ENCODE peak calls at places on chromosomes 7 and 10, in four cellular contexts. F is GM12878, Z is stomach, Y is upper lobe of left lung. I is an unnamed sample. For H3K4me1, the result is how much of the 10 kb centered on the place peaks cover.

GRCh38 chr10:79502561-79503309 is 9.6 kb upstream of the EIF5AL1 start:
- DNase-seq in F (no peak), Z (no peak), Y (no peak), I (no peak)

GRCh38 chr10:130877131-130877530 is 434.4 kb downstream of the TCERG1L start:
- DNase-seq in F (no peak), Z (no peak), Y (no peak), I (no peak)

GRCh38 chr7:149330914-149331567 is 69.0 kb downstream of the ZNF783 start:
- DNase-seq in F (no peak), Z (no peak), Y (no peak), I (no peak)

GRCh38 chr7:22561356-22561755 is 61.4 kb upstream of the STEAP1B start:
- DNase-seq in F (no peak), Z (no peak), Y (peak), I (peak)

GRCh38 chr7:25093268-25093802 is 31.7 kb downstream of the CYCS start:
- DNase-seq in F (no peak), Z (peak), Y (peak), I (peak)

GRCh38 chr7:41755100-41755499 is 52.2 kb upstream of the INHBA start:
- DNase-seq in F (no peak), Z (no peak), Y (no peak), I (no peak)

GRCh38 chr7:123748171-123748733 is 551 bp downstream of the WASL start:
- DNase-seq in F (no peak), Z (peak), Y (peak), I (peak)

GRCh38 chr7:45890902-45891461 is 2.7 kb downstream of the IGFBP1 start:
- DNase-seq in F (no peak), Z (no peak), Y (no peak), I (peak)

GRCh38 chr10:100960251-100960650 is 9.1 kb upstream of the SEMA4G start:
- DNase-seq in F (no peak), Z (no peak), Y (no peak), I (no peak)

GRCh38 chr10:92238586-92239098 is 52.2 kb downstream of the CPEB3 start:
- DNase-seq in F (no peak), Z (peak), Y (peak), I (peak)

GRCh38 chr7:130881091-130881798 is 147.2 kb upstream of the KLF14 start:
- DNase-seq in F (no peak), Z (no peak), Y (no peak), I (no peak)

GRCh38 chr10:14554843-14555205 is 219.9 kb downstream of the FAM107B start:
- DNase-seq in F (no peak), Z (no peak), Y (no peak), I (no peak)

GRCh38 chr7:150403376-150404171 is 24.4 kb downstream of the ZNF775 start:
- DNase-seq in F (no peak), Z (no peak), Y (no peak), I (no peak)

GRCh38 chr10:13299437-13300287 is at the start of gene PHYH:
- DNase-seq in F (no peak), Z (peak), Y (peak), I (peak)

GRCh38 chr10:95437669-95438068 is 123.5 kb downstream of the SORBS1 start:
- DNase-seq in F (no peak), Z (no peak), Y (no peak), I (no peak)

GRCh38 chr10:68301790-68302502 is 29.9 kb upstream of the HNRNPH3 start:
- DNase-seq in F (peak), Z (no peak), Y (no peak), I (no peak)

GRCh38 chr10:98664329-98665042 is 217.8 kb upstream of the HPS1 start:
- DNase-seq in F (peak), Z (no peak), Y (no peak), I (no peak)

GRCh38 chr10:61836888-61837747 is 64.4 kb upstream of the ARID5B start:
- DNase-seq in F (no peak), Z (no peak), Y (no peak), I (no peak)

GRCh38 chr10:120453319-120453718 is 3.7 kb upstream of the PLPP4 start:
- DNase-seq in F (no peak), Z (no peak), Y (no peak), I (no peak)

GRCh38 chr10:77251297-77252013 is 386.2 kb downstream of the KCNMA1 start:
- DNase-seq in F (no peak), Z (peak), Y (peak), I (no peak)

GRCh38 chr10:3886666-3887251 is 101.8 kb upstream of the KLF6 start:
- DNase-seq in F (no peak), Z (no peak), Y (no peak), I (peak)

GRCh38 chr10:33248638-33249037 is 85.8 kb downstream of the NRP1 start:
- DNase-seq in F (no peak), Z (no peak), Y (no peak), I (no peak)

GRCh38 chr10:33247221-33247907 is 87.1 kb downstream of the NRP1 start:
- DNase-seq in F (no peak), Z (no peak), Y (peak), I (no peak)

GRCh38 chr10:33252324-33252723 is 82.1 kb downstream of the NRP1 start:
- DNase-seq in F (no peak), Z (no peak), Y (no peak), I (no peak)

GRCh38 chr10:33249137-33249536 is 85.3 kb downstream of the NRP1 start:
- DNase-seq in F (no peak), Z (no peak), Y (no peak), I (no peak)

DNA sequence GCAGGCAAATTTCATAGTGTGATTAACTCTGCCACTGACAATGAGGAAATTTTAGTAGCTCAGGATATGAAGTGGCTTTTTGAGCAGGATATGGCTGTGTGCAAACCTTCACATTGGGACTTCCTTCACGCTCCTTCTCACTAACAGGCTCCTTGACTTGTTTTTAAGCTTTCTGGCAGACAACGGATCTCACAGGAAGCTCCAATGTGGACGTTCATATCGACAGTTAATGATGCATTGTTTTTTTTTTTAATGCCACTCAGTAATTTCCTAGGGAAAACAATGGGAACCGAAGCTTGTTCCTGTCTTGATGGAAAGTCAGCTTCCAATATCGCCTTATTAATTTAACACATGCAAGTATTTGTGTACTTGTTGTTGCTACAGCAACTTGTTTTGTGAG is 84.8 kb downstream of the NRP1 start:
- DNase-seq in F (no peak), Z (no peak), Y (no peak), I (no peak)
- TF ChIP-seq POLR2A in F (no peak), Z (no peak), Y (no peak), I (no peak)

GRCh38 chr10:7082967-7083366 is 327.9 kb downstream of the SFMBT2 start:
- DNase-seq in F (no peak), Z (no peak), Y (no peak), I (no peak)

GRCh38 chr10:7085913-7086589 is 324.8 kb downstream of the SFMBT2 start:
- DNase-seq in F (no peak), Z (no peak), Y (no peak), I (no peak)

GRCh38 chr10:7085147-7085912 is 325.5 kb downstream of the SFMBT2 start:
- DNase-seq in F (no peak), Z (no peak), Y (no peak), I (no peak)

GRCh38 chr10:7084255-7085005 is 326.4 kb downstream of the SFMBT2 start:
- DNase-seq in F (no peak), Z (no peak), Y (no peak), I (no peak)
- H3K4me1 ChIP-seq in F (under half), Z (under half), Y (under half), I (under half)

DNA sequence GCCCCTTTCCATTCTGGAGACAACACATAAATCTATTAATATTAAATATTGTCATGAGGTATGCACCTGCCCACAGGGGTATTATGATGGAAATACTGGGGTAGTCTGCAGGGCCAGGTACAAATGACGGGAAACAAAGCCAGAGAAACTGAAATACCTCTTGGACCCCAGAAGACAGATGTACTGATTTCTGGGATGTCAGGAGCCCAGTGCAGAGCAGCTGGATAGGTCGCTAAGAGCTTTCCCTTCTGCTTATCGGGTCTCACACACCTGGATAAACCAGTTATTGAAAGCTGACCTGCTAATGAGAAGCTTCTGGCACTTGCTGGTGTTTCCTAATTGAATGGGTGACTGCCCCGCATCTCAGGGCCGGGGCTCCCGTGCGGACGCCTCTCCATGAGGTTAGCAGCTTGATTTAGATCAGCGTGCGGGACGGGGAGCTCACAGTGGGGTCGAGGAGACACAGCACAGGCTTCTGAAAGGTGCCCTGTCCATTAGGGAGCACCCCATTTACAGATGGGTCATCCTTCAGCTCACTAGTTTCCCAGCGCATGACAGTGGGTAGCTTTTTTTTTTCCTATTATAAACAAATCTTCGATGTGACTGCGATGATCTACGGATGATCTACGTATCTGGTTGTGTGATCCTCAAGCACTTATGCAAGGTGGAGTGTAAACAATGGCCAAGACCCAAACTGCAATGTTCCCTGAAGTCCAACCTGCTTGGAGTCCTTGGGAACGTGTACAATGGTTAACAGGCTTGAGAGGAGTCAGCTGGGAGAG is 1.5 kb upstream of the INSIG1 start:
- DNase-seq in F (no peak), Z (no peak), Y (peak), I (no peak)
- H3K27ac ChIP-seq in F (peak), Z (peak), Y (peak), I (peak)

GRCh38 chr7:26151953-26152781 is at the start of gene NFE2L3:
- DNase-seq in F (no peak), Z (peak), Y (peak), I (peak)
- TF ChIP-seq POLR2A in F (peak), Z (no peak), Y (peak), I (no peak)

GRCh38 chr7:30165590-30165989 is 30.8 kb downstream of the MTURN start:
- DNase-seq in F (no peak), Z (no peak), Y (no peak), I (no peak)
- H3K4me1 ChIP-seq in F (under half), Z (under half), Y (under half), I (half or more)

GRCh38 chr7:43904533-43905208 is 1.7 kb downstream of the URGCP start:
- DNase-seq in F (no peak), Z (no peak), Y (no peak), I (no peak)
- H3K27ac ChIP-seq in F (no peak), Z (peak), Y (no peak), I (peak)

DNA sequence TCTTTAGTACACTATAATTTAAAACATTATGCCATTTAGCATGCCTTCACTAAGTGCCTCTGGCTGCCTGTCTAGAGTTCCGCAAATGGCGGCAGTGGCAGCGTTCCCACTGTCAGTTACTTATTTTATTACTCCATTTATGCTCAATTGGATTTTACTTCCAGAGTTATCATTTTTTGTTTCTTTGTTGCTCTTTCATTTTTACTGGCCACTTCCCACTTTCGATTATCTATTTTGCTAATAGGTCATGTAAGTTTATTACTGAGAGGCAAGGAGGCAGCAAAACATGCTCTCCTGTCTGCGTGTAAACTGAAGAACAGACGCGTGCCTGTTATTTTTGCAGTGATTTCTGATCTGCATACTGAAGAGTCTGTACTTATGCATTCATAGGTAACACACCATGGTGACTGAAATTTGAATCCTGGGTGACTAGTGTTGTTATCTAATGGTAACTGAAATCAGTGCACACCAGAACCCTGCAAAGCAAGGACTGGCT is 23.1 kb downstream of the KDM7A start:
- DNase-seq in F (peak), Z (no peak), Y (no peak), I (no peak)
- TF ChIP-seq POLR2A in F (no peak), Z (no peak), Y (no peak), I (no peak)

I was measured in tibial nerve.